ENCODE peak calls at places on chromosomes 12 and 14, in eight cellular contexts. L is ovary; V is A549; S is tibial nerve; P is endothelial cell of umbilical vein; I is stomach; W is neural progenitor cell; B is CD8-positive, alpha-beta T cell. G is an unnamed sample.
A peak's percentile ranks its signal among the peaks of the same experiment; 100 is the strongest.

GRCh38 chr12:116123511-116124258 is 153.8 kb downstream of the MED13L start:
- DNase-seq in L (no peak), V (no peak), S (no peak), P (peak; percentile 84), I (no peak), W (peak; percentile 86), B (no peak), G (peak; percentile 23)

GRCh38 chr12:114794049-114794558 is 110.1 kb upstream of the TBX3 start:
- DNase-seq in L (no peak), V (no peak), S (no peak), P (no peak), I (no peak), W (no peak), B (no peak), G (no peak)

GRCh38 chr12:101599771-101600486 is 5.2 kb downstream of the MYBPC1 start:
- DNase-seq in L (no peak), V (no peak), S (no peak), P (no peak), I (no peak), W (no peak), B (no peak), G (no peak)

GRCh38 chr12:8034802-8035201 is 2.3 kb downstream of the FOXJ2 start:
- DNase-seq in L (no peak), V (no peak), S (no peak), P (peak; percentile 11), I (no peak), W (no peak), B (no peak), G (no peak)

GRCh38 chr14:38208825-38209562 is 1.3 kb downstream of the SSTR1 start:
- DNase-seq in L (peak; percentile 21), V (no peak), S (no peak), P (peak; percentile 47), I (peak; percentile 88), W (peak; percentile 63), B (no peak), G (no peak)

GRCh38 chr14:92735344-92735743 is 13.1 kb downstream of the LGMN start:
- DNase-seq in L (no peak), V (no peak), S (no peak), P (no peak), I (no peak), W (no peak), B (no peak), G (no peak)

GRCh38 chr14:68249534-68250517 is 430.2 kb downstream of the RAD51B start:
- DNase-seq in L (no peak), V (no peak), S (no peak), P (peak; percentile 70), I (no peak), W (no peak), B (no peak), G (no peak)

GRCh38 chr12:102634216-102634615 is 153.9 kb upstream of the IGF1 start:
- DNase-seq in L (no peak), V (no peak), S (no peak), P (no peak), I (no peak), W (no peak), B (no peak), G (no peak)

GRCh38 chr12:50257226-50258166 is 25.8 kb downstream of the LIMA1 start:
- DNase-seq in L (no peak), V (no peak), S (no peak), P (peak; percentile 78), I (no peak), W (no peak), B (no peak), G (no peak)

GRCh38 chr14:54845616-54846015 is 57.0 kb downstream of the GCH1 start:
- DNase-seq in L (no peak), V (no peak), S (no peak), P (no peak), I (no peak), W (no peak), B (no peak), G (no peak)

GRCh38 chr14:35883677-35884293 is 57.6 kb downstream of the BRMS1L start:
- DNase-seq in L (no peak), V (peak; percentile 10), S (no peak), P (no peak), I (peak; percentile 54), W (peak; percentile 59), B (no peak), G (peak; percentile 37)

GRCh38 chr14:92493024-92493423 is 20.6 kb upstream of the RIN3 start:
- DNase-seq in L (no peak), V (no peak), S (no peak), P (no peak), I (no peak), W (no peak), B (no peak), G (no peak)

GRCh38 chr14:68876976-68877375 is 84.1 kb upstream of the ZFP36L1 start:
- DNase-seq in L (no peak), V (no peak), S (no peak), P (no peak), I (no peak), W (no peak), B (no peak), G (no peak)

DNA sequence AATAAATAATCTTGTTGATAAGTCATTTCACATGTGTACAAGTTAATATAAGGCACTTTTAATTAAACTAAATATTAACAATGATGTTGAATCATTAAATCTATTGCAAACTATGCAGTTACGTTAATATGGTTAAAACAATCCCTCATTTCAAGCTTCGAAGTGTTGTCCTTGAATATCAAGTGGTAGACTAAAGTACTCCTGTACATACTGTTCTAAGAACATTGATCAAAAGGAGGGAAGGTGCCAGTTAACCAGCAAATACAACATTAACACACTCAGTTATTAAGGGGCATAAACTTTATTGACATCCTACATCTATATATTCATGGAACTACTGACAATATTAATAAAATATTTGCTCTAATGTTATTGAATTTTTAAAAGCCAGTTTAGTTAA is 8.7 kb downstream of the BCAT1 start:
- DNase-seq in L (no peak), V (no peak), S (no peak), P (no peak), I (no peak), W (no peak), B (no peak), G (no peak)
- H3K4me1 ChIP-seq in L (no peaks in the 10 kb centered on the region), V (peaks cover 4% of the 10 kb centered on the region), S (no peaks in the 10 kb centered on the region), P (peaks cover 20% of the 10 kb centered on the region), I (no peaks in the 10 kb centered on the region), W (peaks cover 39% of the 10 kb centered on the region), B (no peaks in the 10 kb centered on the region), G (peaks cover 17% of the 10 kb centered on the region)

GRCh38 chr12:124688356-124688992 is 121.1 kb upstream of the NCOR2 start:
- DNase-seq in L (no peak), V (no peak), S (no peak), P (peak; percentile 56), I (no peak), W (no peak), B (no peak), G (no peak)

GRCh38 chr12:124685689-124685993 is 118.2 kb upstream of the NCOR2 start:
- DNase-seq in L (no peak), V (no peak), S (no peak), P (no peak), I (no peak), W (no peak), B (no peak), G (no peak)

GRCh38 chr12:124686001-124686884 is 118.8 kb upstream of the NCOR2 start:
- DNase-seq in L (no peak), V (peak; percentile 57), S (no peak), P (no peak), I (no peak), W (no peak), B (no peak), G (no peak)

GRCh38 chr12:124687695-124688301 is 120.4 kb upstream of the NCOR2 start:
- DNase-seq in L (no peak), V (no peak), S (no peak), P (peak; percentile 58), I (no peak), W (peak; percentile 53), B (peak; percentile 20), G (no peak)

DNA sequence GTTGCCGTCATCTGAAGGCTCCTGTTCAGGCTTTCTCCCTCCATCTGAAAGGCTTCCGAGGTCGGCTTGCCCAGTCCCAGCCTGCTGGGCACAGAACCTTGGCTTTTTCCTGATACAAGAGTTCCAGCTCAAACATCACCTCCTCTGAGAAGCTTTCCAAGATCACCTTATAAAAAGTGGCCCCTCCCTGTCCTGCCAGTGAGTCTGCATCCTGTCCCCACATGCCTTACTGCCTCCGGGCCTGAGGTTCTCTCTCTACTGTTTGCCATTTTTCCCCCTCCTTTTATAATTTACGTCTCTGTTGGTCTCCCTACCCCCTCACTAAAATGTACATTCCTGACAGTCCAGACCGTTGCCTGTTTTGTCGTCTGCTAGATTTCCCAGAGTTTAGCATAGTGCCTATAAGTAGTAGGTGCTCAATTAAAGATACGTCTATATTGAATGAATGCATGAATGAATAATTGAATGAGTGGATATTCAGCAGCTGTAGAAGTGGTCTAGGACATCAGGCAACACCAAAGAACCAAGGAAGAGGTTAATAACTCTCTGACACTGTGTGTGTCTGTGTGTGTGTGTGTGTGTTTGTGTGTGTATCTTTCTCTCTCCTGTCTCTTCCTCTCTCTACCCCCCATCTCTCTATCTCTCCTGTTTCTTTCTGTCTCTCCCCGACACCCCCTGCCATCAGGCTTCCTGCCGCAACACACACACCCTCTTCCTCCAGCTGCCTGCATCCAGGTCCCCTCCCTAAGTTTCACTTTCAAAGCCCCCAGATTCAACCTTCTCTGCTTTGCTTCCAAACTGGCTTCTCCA is 119.7 kb upstream of the NCOR2 start:
- DNase-seq in L (no peak), V (no peak), S (no peak), P (no peak), I (no peak), W (no peak), B (no peak), G (no peak)
- H3K4me1 ChIP-seq in L (peaks cover 13% of the 10 kb centered on the region), V (peaks cover 47% of the 10 kb centered on the region), S (peaks cover 38% of the 10 kb centered on the region), P (peaks cover 41% of the 10 kb centered on the region), I (peaks cover 35% of the 10 kb centered on the region), W (peaks cover 28% of the 10 kb centered on the region), B (peaks cover 22% of the 10 kb centered on the region), G (peaks cover 33% of the 10 kb centered on the region)

DNA sequence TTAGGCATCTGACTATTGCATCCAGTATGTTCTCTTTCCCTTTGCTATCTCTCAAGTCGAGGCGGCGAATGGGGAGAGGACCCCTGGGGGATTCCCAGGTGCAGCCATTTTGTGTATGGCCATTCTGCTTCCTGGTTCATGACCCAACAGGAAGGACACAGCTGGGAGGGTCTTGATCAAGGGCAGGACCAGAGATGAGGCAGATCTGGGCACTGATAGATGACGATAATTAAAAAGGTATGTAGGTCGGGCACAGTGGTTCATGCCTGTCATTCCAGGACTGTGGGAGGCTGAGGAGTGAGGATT is 73.9 kb downstream of the EID3 start:
- DNase-seq in L (no peak), V (no peak), S (no peak), P (no peak), I (no peak), W (no peak), B (no peak), G (no peak)
- H3K4me1 ChIP-seq in L (no peaks in the 10 kb centered on the region), V (peaks cover 33% of the 10 kb centered on the region), S (no peaks in the 10 kb centered on the region), P (peaks cover 2% of the 10 kb centered on the region), I (no peaks in the 10 kb centered on the region), W (peaks cover 14% of the 10 kb centered on the region), B (peaks cover 4% of the 10 kb centered on the region), G (no peaks in the 10 kb centered on the region)

DNA sequence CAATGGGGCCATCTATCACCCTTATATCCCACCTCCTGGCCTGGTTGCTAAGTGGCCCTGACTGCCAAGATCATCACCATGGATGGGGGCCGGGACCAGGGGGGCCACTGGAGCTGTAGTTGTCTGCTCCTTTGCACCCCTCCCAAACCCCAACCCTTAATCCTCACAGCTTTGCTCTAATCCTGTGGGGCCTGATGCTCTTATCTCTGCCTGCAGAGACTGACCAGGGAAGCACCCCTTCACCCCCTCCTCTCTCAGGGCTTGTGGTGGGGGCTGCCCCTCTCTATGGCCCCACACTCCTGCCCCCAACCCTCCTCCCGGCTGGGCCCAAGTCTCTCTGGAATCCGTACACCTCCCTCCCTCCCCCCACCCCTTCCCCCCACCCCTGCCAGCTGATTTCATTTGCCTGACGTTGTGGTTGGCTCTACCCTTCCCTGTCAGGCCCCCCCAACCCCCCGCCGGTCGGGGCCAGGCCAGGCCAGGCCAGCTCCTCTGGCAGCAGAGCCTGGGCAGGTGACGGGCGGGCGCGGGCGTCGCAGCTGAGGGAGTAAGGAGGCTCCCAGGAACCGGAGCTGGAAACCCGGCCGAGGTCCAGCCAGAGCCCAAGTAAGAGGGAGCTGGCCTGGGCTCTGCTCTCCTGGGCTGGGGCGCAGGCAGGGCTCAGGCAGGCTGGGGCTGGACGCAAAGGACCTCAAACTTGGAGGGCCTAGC is at the start of gene GNB3:
- DNase-seq in L (no peak), V (no peak), S (no peak), P (no peak), I (no peak), W (peak; percentile 60), B (no peak), G (no peak)
- H3K4me1 ChIP-seq in L (no peaks in the 10 kb centered on the region), V (no peaks in the 10 kb centered on the region), S (no peaks in the 10 kb centered on the region), P (no peaks in the 10 kb centered on the region), I (no peaks in the 10 kb centered on the region), W (peaks cover 27% of the 10 kb centered on the region), B (peaks cover 4% of the 10 kb centered on the region), G (no peaks in the 10 kb centered on the region)

G was measured in SK-N-SH.